ENCODE peak calls at places on chromosomes 12 and 14, in ten cellular contexts. F is upper lobe of right lung; J is cardiac fibroblast; Y is left lung; O is AG10803; A is CD4-positive, alpha-beta memory T cell; K is GM06990; I is fibroblast of the aortic adventitia; Q is choroid plexus epithelial cell; G is brain microvascular endothelial cell. L is an unnamed sample.

GRCh38 chr14:21056520-21057163 is 980 bp upstream of the RNASE8 start:
- DNase-seq in F (no peak), K (no peak), Y (no peak), A (no peak), J (peak; percentile 46), I (no peak), Q (no peak), O (peak; percentile 84), G (no peak), L (no peak)

GRCh38 chr14:71319646-71320045 is 412.4 kb downstream of the PCNX1 start:
- DNase-seq in A (no peak), G (peak; percentile 20), O (peak; percentile 22), Q (peak; percentile 56), K (no peak), Y (no peak), J (peak; percentile 57), F (no peak), I (peak; percentile 48), L (peak; percentile 7)

GRCh38 chr14:88454886-88455285 is 69.4 kb downstream of the SPATA7 start:
- DNase-seq in G (no peak), F (no peak), Y (no peak), Q (no peak), O (peak; percentile 63), I (no peak), J (no peak), A (no peak), K (no peak), L (no peak)

GRCh38 chr12:80422549-80422948 is 21.5 kb upstream of the PTPRQ start:
- DNase-seq in G (no peak), Y (no peak), K (no peak), F (no peak), O (peak; percentile 75), A (no peak), J (peak; percentile 75), Q (peak; percentile 74), I (peak; percentile 61), L (peak; percentile 24)

GRCh38 chr12:32261638-32262037 is 137.7 kb upstream of the FGD4 start:
- DNase-seq in I (peak; percentile 19), K (no peak), J (no peak), A (no peak), F (no peak), O (no peak), Y (no peak), G (no peak), Q (no peak), L (no peak)

GRCh38 chr14:77761205-77761931 is 412 bp upstream of the SNW1 start:
- DNase-seq in G (peak; percentile 94), O (peak; percentile 65), J (peak; percentile 95), F (no peak), I (peak; percentile 96), A (no peak), K (no peak), Y (peak; percentile 40), Q (peak; percentile 97), L (peak; percentile 27)

GRCh38 chr12:111312708-111313107 is 56.2 kb downstream of the PHETA1 start:
- DNase-seq in F (no peak), G (no peak), I (no peak), Q (no peak), J (no peak), K (no peak), Y (no peak), A (no peak), O (no peak), L (no peak)

GRCh38 chr12:110403975-110404675 is 617 bp upstream of the ANAPC7 start:
- DNase-seq in I (peak; percentile 69), A (peak; percentile 84), O (peak; percentile 46), K (peak; percentile 75), J (peak; percentile 77), Y (peak; percentile 71), G (peak; percentile 56), F (peak; percentile 87), Q (peak; percentile 68), L (peak; percentile 73)

GRCh38 chr12:33770652-33771051 is 251.6 kb upstream of the ALG10 start:
- DNase-seq in F (no peak), J (no peak), Q (no peak), A (no peak), G (no peak), Y (no peak), O (no peak), I (no peak), K (no peak), L (no peak)

GRCh38 chr14:27236601-27237000 is 638.8 kb upstream of the NOVA1 start:
- DNase-seq in Y (no peak), G (no peak), A (no peak), Q (no peak), J (peak; percentile 44), K (no peak), I (no peak), O (no peak), F (no peak), L (no peak)

GRCh38 chr14:105739331-105740102 is 213.1 kb downstream of the TMEM121 start:
- DNase-seq in O (no peak), Y (no peak), K (peak; percentile 73), A (no peak), F (no peak), G (no peak), Q (no peak), I (no peak), J (no peak), L (no peak)

GRCh38 chr12:4221157-4221556 is 52.4 kb upstream of the CCND2 start:
- DNase-seq in J (peak; percentile 42), O (peak; percentile 1), K (no peak), I (peak; percentile 3), G (no peak), Q (peak; percentile 21), F (no peak), Y (no peak), A (no peak), L (peak; percentile 33)

GRCh38 chr12:65449400-65449799 is 170.9 kb downstream of the MSRB3 start:
- DNase-seq in Q (peak; percentile 44), Y (no peak), K (no peak), A (no peak), G (no peak), O (peak; percentile 11), F (no peak), I (peak; percentile 41), J (peak; percentile 60), L (no peak)

GRCh38 chr14:100239840-100240724 is 1.1 kb downstream of the YY1 start:
- DNase-seq in A (peak; percentile 91), Y (peak; percentile 87), G (peak; percentile 83), F (peak; percentile 94), O (peak; percentile 97), J (peak; percentile 95), Q (peak; percentile 95), K (peak; percentile 90), I (peak; percentile 95), L (peak; percentile 89)

GRCh38 chr14:100238419-100239199 is at the start of gene YY1:
- DNase-seq in Y (peak; percentile 99), G (peak; percentile 97), Q (peak; percentile 98), O (peak; percentile 98), J (peak; percentile 98), A (peak; percentile 100), F (peak; percentile 100), I (peak; percentile 96), K (peak; percentile 99), L (peak; percentile 99)

GRCh38 chr14:100239200-100239839 is 376 bp downstream of the YY1 start:
- DNase-seq in G (no peak), F (peak; percentile 73), A (no peak), O (no peak), J (no peak), Y (peak; percentile 60), Q (peak; percentile 11), I (no peak), K (peak; percentile 50), L (no peak)

GRCh38 chr14:100240725-100241032 is 1.7 kb downstream of the YY1 start:
- DNase-seq in I (no peak), A (no peak), O (no peak), J (no peak), Y (no peak), F (no peak), Q (no peak), K (no peak), G (no peak), L (no peak)

DNA sequence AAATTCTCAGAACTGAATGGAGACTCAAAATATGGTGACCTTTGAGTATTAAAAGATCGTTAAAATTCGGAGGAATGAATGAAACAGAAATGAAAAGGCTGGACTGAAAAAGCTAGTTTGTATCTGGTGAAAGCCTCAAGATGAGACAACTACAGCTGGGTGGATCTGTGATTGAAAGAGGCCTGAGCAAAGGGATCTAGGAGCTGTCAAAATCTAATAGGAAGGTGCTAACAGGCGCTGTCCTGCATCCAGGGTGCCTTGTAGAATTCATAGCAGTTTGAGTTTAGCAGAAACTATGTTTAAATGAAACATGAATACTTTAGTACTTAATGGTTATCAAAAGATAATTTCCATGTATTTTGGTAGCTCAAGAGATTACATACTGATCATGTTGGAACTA is 2.3 kb downstream of the YY1 start:
- DNase-seq in I (peak; percentile 18), J (peak; percentile 19), G (no peak), K (no peak), A (no peak), Q (peak; percentile 36), F (no peak), Y (no peak), O (no peak), L (no peak)
- H3K4me3 ChIP-seq in I (peak overlapping the region; percentile 92), J (peak overlapping the region; percentile 94), G (peak overlapping the region; percentile 88), K (peak overlapping the region; percentile 83), A (peak overlapping the region; percentile 27), Q (peak overlapping the region; percentile 93), F (peak overlapping the region; percentile 57), Y (peak overlapping the region; percentile 100), O (peak overlapping the region; percentile 62), L (peak overlapping the region; percentile 65)

GRCh38 chr14:104515059-104515810 is 64.3 kb upstream of the C14orf180 start:
- DNase-seq in G (no peak), Q (no peak), I (no peak), K (no peak), F (no peak), Y (no peak), A (no peak), O (no peak), J (no peak), L (no peak)
- H3K4me3 ChIP-seq in G (no peak overlapping the region), Q (no peak overlapping the region), I (no peak overlapping the region), K (no peak overlapping the region), F (no peak overlapping the region), Y (no peak overlapping the region), A (no peak overlapping the region), O (no peak overlapping the region), J (no peak overlapping the region), L (no peak overlapping the region)

GRCh38 chr14:100546051-100546443 is 41.2 kb downstream of the BEGAIN start:
- DNase-seq in G (no peak), F (peak; percentile 76), I (no peak), J (no peak), A (no peak), K (no peak), Y (no peak), O (no peak), Q (no peak), L (no peak)
- H3K4me3 ChIP-seq in G (no peak overlapping the region), F (peak overlapping the region; percentile 35), I (no peak overlapping the region), J (peak overlapping the region; percentile 55), A (no peak overlapping the region), K (no peak overlapping the region), Y (peak overlapping the region; percentile 56), O (peak overlapping the region; percentile 39), Q (peak overlapping the region; percentile 14), L (no peak overlapping the region)

DNA sequence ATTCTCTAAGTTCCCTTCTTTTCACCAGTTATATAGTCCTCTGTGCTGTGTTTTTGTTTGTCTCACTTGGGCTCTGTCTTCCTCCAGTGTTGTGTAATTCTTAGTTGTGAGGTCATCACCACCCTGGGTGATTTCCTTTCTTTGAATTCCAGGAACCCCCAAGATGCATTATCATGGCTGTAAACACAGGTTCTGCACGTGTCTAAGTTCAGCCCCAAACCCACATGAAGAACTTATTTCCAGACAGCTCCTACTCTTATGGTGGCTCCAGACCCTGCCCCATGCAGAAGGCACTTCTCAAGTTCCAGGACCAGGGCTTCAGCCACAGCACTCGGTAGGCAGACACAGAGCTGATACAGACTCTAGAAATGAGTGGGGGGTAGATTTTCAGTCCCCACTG is 560.5 kb downstream of the BCL11B start:
- DNase-seq in Q (no peak), J (no peak), K (no peak), F (no peak), A (no peak), I (no peak), Y (no peak), O (no peak), G (no peak), L (no peak)
- H3K4me3 ChIP-seq in Q (no peak overlapping the region), J (no peak overlapping the region), K (no peak overlapping the region), F (no peak overlapping the region), A (no peak overlapping the region), I (no peak overlapping the region), Y (no peak overlapping the region), O (no peak overlapping the region), G (no peak overlapping the region), L (no peak overlapping the region)